ENCODE peak calls at places on chromosomes 11 and 22, in eight cellular contexts. Z, Y, T, U, D, X, J and E are unnamed samples. For H3K36me3, the result is how much of the 10 kb centered on the place peaks cover.

GRCh38 chr11:130415719-130416536 is 12.5 kb downstream of the ADAMTS8 start:
- DNase-seq in Z (no peak), Y (peak), T (no peak), U (no peak), D (no peak), X (no peak), J (no peak), E (no peak)

GRCh38 chr11:119157088-119157487 is 8.2 kb downstream of the ABCG4 start:
- DNase-seq in Z (no peak), Y (no peak), T (peak), U (no peak), D (no peak), X (no peak), J (peak), E (no peak)

GRCh38 chr11:19903620-19904069 is 191.0 kb downstream of the NAV2 start:
- DNase-seq in Z (peak), Y (peak), T (peak), U (peak), D (no peak), X (peak), J (peak), E (no peak)

GRCh38 chr11:2436013-2436520 is 8.2 kb downstream of the TRPM5 start:
- DNase-seq in Z (no peak), Y (no peak), T (no peak), U (no peak), D (no peak), X (no peak), J (no peak), E (no peak)

GRCh38 chr22:36358533-36359171 is 29.1 kb downstream of the MYH9 start:
- DNase-seq in Z (no peak), Y (peak), T (no peak), U (peak), D (no peak), X (no peak), J (no peak), E (no peak)

GRCh38 chr11:46249103-46249942 is 28.1 kb upstream of the CREB3L1 start:
- DNase-seq in Z (no peak), Y (peak), T (no peak), U (no peak), D (no peak), X (no peak), J (no peak), E (no peak)

GRCh38 chr11:115653926-115654325 is 149.7 kb upstream of the CADM1 start:
- DNase-seq in Z (no peak), Y (peak), T (no peak), U (peak), D (no peak), X (no peak), J (no peak), E (no peak)

GRCh38 chr11:94326947-94327346 is 22.6 kb downstream of the IZUMO1R start:
- DNase-seq in Z (no peak), Y (no peak), T (no peak), U (no peak), D (no peak), X (no peak), J (no peak), E (no peak)

GRCh38 chr11:78952866-78953265 is 378.2 kb upstream of the NARS2 start:
- DNase-seq in Z (no peak), Y (no peak), T (no peak), U (no peak), D (no peak), X (no peak), J (no peak), E (no peak)

GRCh38 chr22:40407831-40408717 is 37.7 kb downstream of the SGSM3 start:
- DNase-seq in Z (no peak), Y (no peak), T (no peak), U (no peak), D (no peak), X (peak), J (no peak), E (no peak)

GRCh38 chr22:49429066-49429465 is 398.6 kb downstream of the BRD1 start:
- DNase-seq in Z (no peak), Y (no peak), T (no peak), U (no peak), D (no peak), X (no peak), J (no peak), E (no peak)

GRCh38 chr11:123450593-123450992 is 20.5 kb downstream of the GRAMD1B start:
- DNase-seq in Z (no peak), Y (peak), T (peak), U (no peak), D (no peak), X (no peak), J (no peak), E (no peak)

GRCh38 chr11:75996523-75997272 is 181.7 kb downstream of the UVRAG start:
- DNase-seq in Z (no peak), Y (peak), T (no peak), U (no peak), D (no peak), X (no peak), J (no peak), E (no peak)

GRCh38 chr22:50206599-50206998 is 5.8 kb downstream of the SELENOO start:
- DNase-seq in Z (no peak), Y (peak), T (peak), U (no peak), D (no peak), X (no peak), J (no peak), E (no peak)

GRCh38 chr22:46087816-46088277 is 62.5 kb upstream of the PPARA start:
- DNase-seq in Z (peak), Y (peak), T (peak), U (no peak), D (no peak), X (peak), J (peak), E (no peak)

GRCh38 chr11:128931066-128931465 is 11.6 kb downstream of the TP53AIP1 start:
- DNase-seq in Z (no peak), Y (no peak), T (no peak), U (no peak), D (no peak), X (no peak), J (no peak), E (no peak)

GRCh38 chr11:19193916-19194315 is 7.9 kb downstream of the CSRP3 start:
- DNase-seq in Z (no peak), Y (no peak), T (no peak), U (no peak), D (no peak), X (no peak), J (no peak), E (no peak)

GRCh38 chr11:1647901-1648721 is 18.5 kb downstream of the KRTAP5-5 start:
- DNase-seq in Z (no peak), Y (no peak), T (no peak), U (no peak), D (no peak), X (no peak), J (no peak), E (no peak)

GRCh38 chr22:28243539-28243938 is 324.5 kb upstream of the PITPNB start:
- DNase-seq in Z (no peak), Y (peak), T (no peak), U (no peak), D (no peak), X (no peak), J (no peak), E (no peak)

GRCh38 chr11:101255036-101255435 is 125.4 kb upstream of the PGR start:
- DNase-seq in Z (no peak), Y (no peak), T (no peak), U (no peak), D (no peak), X (no peak), J (no peak), E (no peak)

GRCh38 chr22:27801197-27801615 is 350 bp downstream of the MN1 start:
- DNase-seq in Z (no peak), Y (peak), T (peak), U (peak), D (peak), X (no peak), J (peak), E (peak)

GRCh38 chr11:50088231-50088630 is 55.6 kb downstream of the OR4C45 start:
- DNase-seq in Z (no peak), Y (no peak), T (no peak), U (peak), D (no peak), X (no peak), J (no peak), E (no peak)

GRCh38 chr11:86234831-86235461 is 9.6 kb upstream of the EED start:
- DNase-seq in Z (no peak), Y (no peak), T (no peak), U (no peak), D (no peak), X (no peak), J (no peak), E (no peak)

GRCh38 chr11:6210274-6210955 is 5.1 kb downstream of the C11orf42 start:
- DNase-seq in Z (no peak), Y (peak), T (no peak), U (no peak), D (no peak), X (no peak), J (no peak), E (no peak)

GRCh38 chr22:46653596-46653995 is 33.4 kb downstream of the GRAMD4 start:
- DNase-seq in Z (no peak), Y (no peak), T (no peak), U (no peak), D (no peak), X (no peak), J (no peak), E (no peak)

GRCh38 chr11:6420677-6421076 is 1.8 kb upstream of the APBB1 start:
- DNase-seq in Z (no peak), Y (no peak), T (no peak), U (no peak), D (no peak), X (no peak), J (no peak), E (no peak)

GRCh38 chr22:50376064-50376747 is 33.1 kb downstream of the PPP6R2 start:
- DNase-seq in Z (no peak), Y (no peak), T (no peak), U (peak), D (no peak), X (no peak), J (no peak), E (no peak)

GRCh38 chr11:15468471-15468870 is 353.7 kb downstream of the INSC start:
- DNase-seq in Z (no peak), Y (peak), T (no peak), U (no peak), D (no peak), X (no peak), J (no peak), E (no peak)

GRCh38 chr11:67278135-67278938 is 10.8 kb upstream of the ANKRD13D start:
- DNase-seq in Z (no peak), Y (no peak), T (no peak), U (no peak), D (no peak), X (no peak), J (no peak), E (no peak)

GRCh38 chr22:37708580-37709444 is 12.0 kb downstream of the TRIOBP start:
- DNase-seq in Z (no peak), Y (no peak), T (no peak), U (no peak), D (no peak), X (no peak), J (no peak), E (no peak)
- H3K36me3 ChIP-seq in Z (under half), Y (under half), T (under half), U (under half), D (under half), X (under half), J (under half), E (under half)

GRCh38 chr11:108137212-108137611 is 15.8 kb downstream of the ACAT1 start:
- DNase-seq in Z (no peak), Y (no peak), T (no peak), U (no peak), D (no peak), X (no peak), J (no peak), E (no peak)
- H3K36me3 ChIP-seq in Z (under half), Y (under half), T (half or more), U (under half), D (under half), X (under half), J (half or more), E (under half)

GRCh38 chr11:68551777-68552176 is 91.2 kb downstream of the PPP6R3 start:
- DNase-seq in Z (no peak), Y (no peak), T (no peak), U (no peak), D (no peak), X (no peak), J (no peak), E (no peak)

GRCh38 chr11:68552542-68552941 is 92.0 kb downstream of the PPP6R3 start:
- DNase-seq in Z (no peak), Y (no peak), T (no peak), U (no peak), D (no peak), X (no peak), J (no peak), E (no peak)

GRCh38 chr11:68551223-68551622 is 90.7 kb downstream of the PPP6R3 start:
- DNase-seq in Z (no peak), Y (no peak), T (no peak), U (no peak), D (no peak), X (no peak), J (no peak), E (no peak)

GRCh38 chr11:68549789-68550484 is 89.4 kb downstream of the PPP6R3 start:
- DNase-seq in Z (no peak), Y (peak), T (no peak), U (no peak), D (no peak), X (no peak), J (no peak), E (no peak)

DNA sequence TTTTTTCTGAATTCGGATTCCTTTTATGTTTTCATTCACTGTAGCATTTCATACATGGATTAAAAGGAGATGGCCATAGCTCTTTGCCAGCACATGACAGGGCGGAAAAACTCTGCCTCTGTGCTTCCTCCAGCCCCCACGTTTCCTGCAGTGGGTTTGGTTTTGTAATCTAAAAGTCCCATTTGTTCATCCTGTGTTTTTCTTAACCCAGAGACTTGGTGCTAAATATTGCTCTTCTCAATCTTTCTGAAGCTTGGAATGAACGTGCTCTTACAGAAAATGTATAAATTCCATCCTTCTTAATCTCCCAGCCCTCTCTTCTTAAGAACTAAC is 89.9 kb downstream of the PPP6R3 start:
- DNase-seq in Z (no peak), Y (peak), T (no peak), U (no peak), D (no peak), X (no peak), J (no peak), E (no peak)
- H3K36me3 ChIP-seq in Z (under half), Y (under half), T (half or more), U (half or more), D (half or more), X (under half), J (half or more), E (half or more)

GRCh38 chr22:19398680-19399079 is 32.9 kb downstream of the HIRA start:
- DNase-seq in Z (no peak), Y (no peak), T (no peak), U (no peak), D (no peak), X (no peak), J (no peak), E (no peak)

GRCh38 chr22:19401483-19401882 is 30.1 kb downstream of the HIRA start:
- DNase-seq in Z (no peak), Y (no peak), T (no peak), U (no peak), D (no peak), X (no peak), J (no peak), E (no peak)

GRCh38 chr22:19398206-19398605 is 33.3 kb downstream of the HIRA start:
- DNase-seq in Z (no peak), Y (no peak), T (no peak), U (no peak), D (no peak), X (no peak), J (no peak), E (no peak)

GRCh38 chr22:19402642-19403191 is 28.8 kb downstream of the HIRA start:
- DNase-seq in Z (no peak), Y (no peak), T (no peak), U (no peak), D (no peak), X (no peak), J (no peak), E (no peak)

GRCh38 chr22:19400881-19401280 is 30.7 kb downstream of the HIRA start:
- DNase-seq in Z (no peak), Y (no peak), T (no peak), U (no peak), D (no peak), X (no peak), J (no peak), E (no peak)
- H3K36me3 ChIP-seq in Z (under half), Y (under half), T (half or more), U (under half), D (under half), X (under half), J (half or more), E (half or more)

GRCh38 chr11:64258356-64258755 is 7.0 kb downstream of the PLCB3 start:
- DNase-seq in Z (no peak), Y (no peak), T (no peak), U (no peak), D (no peak), X (no peak), J (no peak), E (no peak)
- H3K36me3 ChIP-seq in Z (half or more), Y (under half), T (half or more), U (half or more), D (under half), X (under half), J (half or more), E (under half)

DNA sequence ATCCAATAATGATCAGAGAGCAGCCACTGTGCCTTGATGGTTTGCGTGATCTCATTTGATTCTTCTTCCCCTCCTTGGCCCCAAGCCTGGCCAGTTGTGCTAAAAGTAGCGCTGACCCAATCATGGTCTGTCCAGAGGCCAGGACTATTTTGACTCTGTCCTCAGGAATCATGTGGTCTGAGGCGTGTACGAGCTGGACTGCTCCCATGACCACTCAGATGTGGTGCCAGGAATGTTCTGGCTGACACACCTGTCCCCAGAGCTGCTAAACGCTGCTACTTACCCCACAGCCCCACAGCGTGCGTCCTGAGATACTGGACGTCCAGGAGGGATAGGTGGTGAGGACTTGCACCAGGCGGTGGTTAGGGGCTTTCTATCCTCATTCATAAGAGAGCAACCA is 70.5 kb downstream of the FEZ1 start:
- DNase-seq in Z (no peak), Y (no peak), T (no peak), U (no peak), D (no peak), X (no peak), J (no peak), E (no peak)
- H3K36me3 ChIP-seq in Z (under half), Y (under half), T (under half), U (under half), D (under half), X (under half), J (under half), E (under half)